ENCODE peak calls at places on chromosomes 4 and X, in eight cellular contexts. X, U, S, E, Z, P, V and Y are unnamed samples.

GRCh38 chr4:183098723-183099536 is at the start of gene WWC2:
- DNase-seq in S (peak; percentile 47), X (peak; percentile 51), V (peak; percentile 98), U (peak; percentile 97), Z (peak; percentile 13), E (peak; percentile 26), P (peak; percentile 96), Y (peak; percentile 53)

GRCh38 chr4:128229458-128229805 is 58.2 kb downstream of the PGRMC2 start:
- DNase-seq in V (no peak), X (no peak), E (no peak), P (peak; percentile 50), Z (no peak), U (no peak), S (no peak), Y (no peak)

GRCh38 chrX:11478971-11479370 is 185.8 kb downstream of the AMELX start:
- DNase-seq in S (no peak), U (no peak), Z (no peak), E (no peak), X (no peak), P (no peak), V (no peak), Y (no peak)

GRCh38 chr4:151658959-151659593 is 101.7 kb downstream of the GATB start:
- DNase-seq in P (peak; percentile 57), S (no peak), U (peak; percentile 64), Z (no peak), V (no peak), X (no peak), E (no peak), Y (no peak)

GRCh38 chrX:120380699-120381098 is 18.8 kb downstream of the ATP1B4 start:
- DNase-seq in S (peak; percentile 1), P (peak; percentile 3), Z (no peak), X (no peak), U (peak; percentile 33), E (peak; percentile 1), V (no peak), Y (no peak)

GRCh38 chr4:87530868-87531267 is 1.7 kb upstream of the SPARCL1 start:
- DNase-seq in X (no peak), V (no peak), S (no peak), P (peak; percentile 37), U (peak; percentile 89), E (no peak), Z (no peak), Y (no peak)

GRCh38 chr4:100786481-100786880 is 268.7 kb upstream of the EMCN start:
- DNase-seq in U (no peak), E (no peak), P (no peak), V (no peak), X (no peak), S (no peak), Z (no peak), Y (no peak)

GRCh38 chr4:7190668-7191545 is 1.4 kb upstream of the SORCS2 start:
- DNase-seq in S (no peak), P (no peak), V (peak; percentile 37), E (no peak), U (no peak), Z (no peak), X (no peak), Y (no peak)

GRCh38 chr4:101277661-101278060 is 69.7 kb downstream of the PPP3CA start:
- DNase-seq in E (no peak), V (no peak), U (peak; percentile 62), Z (no peak), S (no peak), P (peak; percentile 87), X (no peak), Y (no peak)

GRCh38 chr4:72209600-72209999 is 177.8 kb downstream of the NPFFR2 start:
- DNase-seq in P (no peak), Z (no peak), U (no peak), X (no peak), E (no peak), S (no peak), V (no peak), Y (no peak)

GRCh38 chr4:2416564-2417195 is 1.8 kb downstream of the ZFYVE28 start:
- DNase-seq in E (no peak), S (no peak), P (peak; percentile 14), V (peak; percentile 81), U (peak; percentile 70), X (no peak), Z (no peak), Y (peak; percentile 55)